ENCODE peak calls at places on chromosomes 5 and 9, in six cellular contexts. One of them, this sample, is unnamed. For H3K4me1, the result is how much of the 10 kb centered on the place peaks cover.

GRCh38 chr5:119996128-119996527 is 366.8 kb downstream of the FAM170A start:
- DNase-seq in CD8-positive, alpha-beta T cell: no peak
- DNase-seq in prostate gland: no peak
- DNase-seq in CD8-positive, alpha-beta memory T cell: no peak
- DNase-seq in fibroblast of lung: peak
- DNase-seq in effector memory CD4-positive, alpha-beta T cell: no peak
- DNase-seq in this sample: no peak

GRCh38 chr5:111953351-111954127 is 196.5 kb upstream of the NREP start:
- DNase-seq in CD8-positive, alpha-beta T cell: no peak
- DNase-seq in prostate gland: no peak
- DNase-seq in CD8-positive, alpha-beta memory T cell: no peak
- DNase-seq in fibroblast of lung: peak
- DNase-seq in effector memory CD4-positive, alpha-beta T cell: no peak
- DNase-seq in this sample: no peak

GRCh38 chr5:27316283-27316675 is 277.9 kb upstream of the CDH9 start:
- DNase-seq in CD8-positive, alpha-beta T cell: no peak
- DNase-seq in prostate gland: no peak
- DNase-seq in CD8-positive, alpha-beta memory T cell: no peak
- DNase-seq in fibroblast of lung: peak
- DNase-seq in effector memory CD4-positive, alpha-beta T cell: no peak
- DNase-seq in this sample: no peak

GRCh38 chr5:17436766-17437221 is 61.2 kb upstream of the TAF11L2 start:
- DNase-seq in CD8-positive, alpha-beta T cell: no peak
- DNase-seq in prostate gland: no peak
- DNase-seq in CD8-positive, alpha-beta memory T cell: no peak
- DNase-seq in fibroblast of lung: peak
- DNase-seq in effector memory CD4-positive, alpha-beta T cell: no peak
- DNase-seq in this sample: no peak

GRCh38 chr9:97304586-97304985 is 2.9 kb upstream of the CCDC180 start:
- DNase-seq in CD8-positive, alpha-beta T cell: no peak
- DNase-seq in prostate gland: no peak
- DNase-seq in CD8-positive, alpha-beta memory T cell: no peak
- DNase-seq in fibroblast of lung: no peak
- DNase-seq in effector memory CD4-positive, alpha-beta T cell: no peak
- DNase-seq in this sample: no peak

GRCh38 chr9:89999534-90000370 is 394.9 kb downstream of the GADD45G start:
- DNase-seq in CD8-positive, alpha-beta T cell: peak
- DNase-seq in prostate gland: peak
- DNase-seq in CD8-positive, alpha-beta memory T cell: peak
- DNase-seq in fibroblast of lung: peak
- DNase-seq in effector memory CD4-positive, alpha-beta T cell: no peak
- DNase-seq in this sample: no peak

GRCh38 chr9:13278368-13279246 is 885 bp downstream of the MPDZ start:
- DNase-seq in CD8-positive, alpha-beta T cell: no peak
- DNase-seq in prostate gland: peak
- DNase-seq in CD8-positive, alpha-beta memory T cell: no peak
- DNase-seq in fibroblast of lung: peak
- DNase-seq in effector memory CD4-positive, alpha-beta T cell: no peak
- DNase-seq in this sample: no peak

GRCh38 chr5:53166101-53166500 is 56.5 kb upstream of the MOCS2 start:
- DNase-seq in CD8-positive, alpha-beta T cell: no peak
- DNase-seq in prostate gland: no peak
- DNase-seq in CD8-positive, alpha-beta memory T cell: no peak
- DNase-seq in fibroblast of lung: peak
- DNase-seq in effector memory CD4-positive, alpha-beta T cell: no peak
- DNase-seq in this sample: no peak

GRCh38 chr5:149062371-149063016 is 368 bp downstream of the SH3TC2 start:
- DNase-seq in CD8-positive, alpha-beta T cell: no peak
- DNase-seq in prostate gland: no peak
- DNase-seq in CD8-positive, alpha-beta memory T cell: no peak
- DNase-seq in fibroblast of lung: peak
- DNase-seq in effector memory CD4-positive, alpha-beta T cell: no peak
- DNase-seq in this sample: no peak

GRCh38 chr9:137982132-137982666 is 104.6 kb downstream of the CACNA1B start:
- DNase-seq in CD8-positive, alpha-beta T cell: no peak
- DNase-seq in prostate gland: no peak
- DNase-seq in CD8-positive, alpha-beta memory T cell: no peak
- DNase-seq in fibroblast of lung: no peak
- DNase-seq in effector memory CD4-positive, alpha-beta T cell: no peak
- DNase-seq in this sample: no peak

GRCh38 chr5:91111473-91112238 is 271.5 kb downstream of the ARRDC3 start:
- DNase-seq in CD8-positive, alpha-beta T cell: no peak
- DNase-seq in prostate gland: no peak
- DNase-seq in CD8-positive, alpha-beta memory T cell: no peak
- DNase-seq in fibroblast of lung: no peak
- DNase-seq in effector memory CD4-positive, alpha-beta T cell: no peak
- DNase-seq in this sample: no peak

GRCh38 chr5:76941000-76941399 is 11.8 kb upstream of the CRHBP start:
- DNase-seq in CD8-positive, alpha-beta T cell: no peak
- DNase-seq in prostate gland: no peak
- DNase-seq in CD8-positive, alpha-beta memory T cell: no peak
- DNase-seq in fibroblast of lung: no peak
- DNase-seq in effector memory CD4-positive, alpha-beta T cell: no peak
- DNase-seq in this sample: no peak

GRCh38 chr9:100217536-100217935 is 118.5 kb downstream of the INVS start:
- DNase-seq in CD8-positive, alpha-beta T cell: no peak
- DNase-seq in prostate gland: no peak
- DNase-seq in CD8-positive, alpha-beta memory T cell: no peak
- DNase-seq in fibroblast of lung: no peak
- DNase-seq in effector memory CD4-positive, alpha-beta T cell: no peak
- DNase-seq in this sample: no peak

GRCh38 chr9:130119521-130120206 is 52.5 kb upstream of the NCS1 start:
- DNase-seq in CD8-positive, alpha-beta T cell: no peak
- DNase-seq in prostate gland: no peak
- DNase-seq in CD8-positive, alpha-beta memory T cell: no peak
- DNase-seq in fibroblast of lung: no peak
- DNase-seq in effector memory CD4-positive, alpha-beta T cell: no peak
- DNase-seq in this sample: no peak
- H3K4me1 ChIP-seq in CD8-positive, alpha-beta T cell: under half
- H3K4me1 ChIP-seq in prostate gland: under half
- H3K4me1 ChIP-seq in CD8-positive, alpha-beta memory T cell: under half
- H3K4me1 ChIP-seq in fibroblast of lung: under half
- H3K4me1 ChIP-seq in effector memory CD4-positive, alpha-beta T cell: under half
- H3K4me1 ChIP-seq in this sample: under half

DNA sequence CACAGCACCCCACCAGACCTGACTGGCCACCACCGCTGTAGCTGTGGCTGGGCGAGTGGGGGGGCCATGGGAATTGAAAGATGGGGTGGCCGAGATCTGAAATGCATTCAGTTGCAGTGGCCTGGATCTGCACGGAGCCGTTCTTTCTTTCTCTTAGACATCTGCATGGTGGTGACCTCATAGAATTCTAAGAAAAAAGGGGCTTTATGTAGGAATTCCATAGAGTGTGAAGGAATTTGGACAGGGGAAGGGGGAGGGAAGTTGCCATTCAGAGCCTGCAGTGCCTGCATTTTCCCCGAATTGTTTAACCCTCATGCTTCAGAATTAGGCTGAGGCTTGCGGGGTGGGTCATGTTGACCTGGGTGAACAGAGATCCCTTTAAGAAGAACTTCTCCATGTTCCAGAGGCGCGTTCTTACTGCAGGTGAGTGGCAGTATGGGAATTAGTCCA is 4.9 kb downstream of the NEK6 start:
- DNase-seq in CD8-positive, alpha-beta T cell: no peak
- DNase-seq in prostate gland: no peak
- DNase-seq in CD8-positive, alpha-beta memory T cell: no peak
- DNase-seq in fibroblast of lung: no peak
- DNase-seq in effector memory CD4-positive, alpha-beta T cell: no peak
- DNase-seq in this sample: no peak
- H3K4me1 ChIP-seq in CD8-positive, alpha-beta T cell: under half
- H3K4me1 ChIP-seq in prostate gland: under half
- H3K4me1 ChIP-seq in CD8-positive, alpha-beta memory T cell: under half
- H3K4me1 ChIP-seq in fibroblast of lung: under half
- H3K4me1 ChIP-seq in effector memory CD4-positive, alpha-beta T cell: under half
- H3K4me1 ChIP-seq in this sample: under half

DNA sequence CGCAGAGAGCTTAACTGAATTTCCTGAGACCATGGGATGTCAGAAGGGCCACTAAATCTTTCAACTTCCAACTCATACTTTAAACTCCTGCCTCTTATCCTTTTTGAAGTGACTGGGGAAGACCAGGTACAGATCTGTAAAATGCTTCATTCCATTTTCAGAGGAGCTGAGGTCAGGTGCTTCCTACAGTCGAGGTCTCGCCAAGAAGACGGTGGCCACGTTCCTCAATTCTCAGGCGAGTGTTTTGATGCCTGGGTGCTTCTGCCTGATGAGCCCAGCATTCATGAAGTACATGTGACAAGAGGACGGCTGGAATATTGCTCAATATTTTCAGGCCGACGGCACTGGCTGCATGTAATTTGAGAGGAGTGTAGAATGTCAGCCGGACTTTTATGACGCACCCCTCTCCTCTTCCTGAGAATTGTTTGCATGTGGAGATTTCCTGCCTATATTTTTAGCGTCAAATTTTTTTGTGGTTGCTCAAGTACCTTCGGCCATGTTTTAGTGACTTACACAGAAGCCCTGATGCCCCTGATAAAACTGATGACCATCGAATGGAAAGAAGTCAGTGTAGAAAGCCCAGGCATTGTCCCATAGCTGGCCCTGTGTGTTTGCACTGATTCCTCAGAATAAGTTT is 38.8 kb upstream of the GLRX start:
- DNase-seq in CD8-positive, alpha-beta T cell: no peak
- DNase-seq in prostate gland: peak
- DNase-seq in CD8-positive, alpha-beta memory T cell: no peak
- DNase-seq in fibroblast of lung: peak
- DNase-seq in effector memory CD4-positive, alpha-beta T cell: no peak
- DNase-seq in this sample: no peak
- H3K4me1 ChIP-seq in CD8-positive, alpha-beta T cell: under half
- H3K4me1 ChIP-seq in prostate gland: under half
- H3K4me1 ChIP-seq in CD8-positive, alpha-beta memory T cell: under half
- H3K4me1 ChIP-seq in fibroblast of lung: half or more
- H3K4me1 ChIP-seq in effector memory CD4-positive, alpha-beta T cell: under half
- H3K4me1 ChIP-seq in this sample: under half

GRCh38 chr9:120579139-120579749 is 723 bp downstream of the CDK5RAP2 start:
- DNase-seq in CD8-positive, alpha-beta T cell: no peak
- DNase-seq in prostate gland: no peak
- DNase-seq in CD8-positive, alpha-beta memory T cell: no peak
- DNase-seq in fibroblast of lung: no peak
- DNase-seq in effector memory CD4-positive, alpha-beta T cell: no peak
- DNase-seq in this sample: no peak
- H3K4me1 ChIP-seq in CD8-positive, alpha-beta T cell: under half
- H3K4me1 ChIP-seq in prostate gland: under half
- H3K4me1 ChIP-seq in CD8-positive, alpha-beta memory T cell: under half
- H3K4me1 ChIP-seq in fibroblast of lung: under half
- H3K4me1 ChIP-seq in effector memory CD4-positive, alpha-beta T cell: under half
- H3K4me1 ChIP-seq in this sample: under half

GRCh38 chr5:18789216-18789615 is 1155.0 kb downstream of the TAF11L14 start:
- DNase-seq in CD8-positive, alpha-beta T cell: no peak
- DNase-seq in prostate gland: no peak
- DNase-seq in CD8-positive, alpha-beta memory T cell: no peak
- DNase-seq in fibroblast of lung: no peak
- DNase-seq in effector memory CD4-positive, alpha-beta T cell: no peak
- DNase-seq in this sample: no peak
- H3K4me1 ChIP-seq in CD8-positive, alpha-beta T cell: under half
- H3K4me1 ChIP-seq in prostate gland: under half
- H3K4me1 ChIP-seq in CD8-positive, alpha-beta memory T cell: under half
- H3K4me1 ChIP-seq in fibroblast of lung: under half
- H3K4me1 ChIP-seq in effector memory CD4-positive, alpha-beta T cell: under half
- H3K4me1 ChIP-seq in this sample: under half

GRCh38 chr9:116151199-116151598 is 2.4 kb upstream of the PAPPA start:
- DNase-seq in CD8-positive, alpha-beta T cell: no peak
- DNase-seq in prostate gland: no peak
- DNase-seq in CD8-positive, alpha-beta memory T cell: no peak
- DNase-seq in fibroblast of lung: no peak
- DNase-seq in effector memory CD4-positive, alpha-beta T cell: no peak
- DNase-seq in this sample: no peak

GRCh38 chr9:116149844-116150243 is 3.7 kb upstream of the PAPPA start:
- DNase-seq in CD8-positive, alpha-beta T cell: no peak
- DNase-seq in prostate gland: no peak
- DNase-seq in CD8-positive, alpha-beta memory T cell: no peak
- DNase-seq in fibroblast of lung: peak
- DNase-seq in effector memory CD4-positive, alpha-beta T cell: no peak
- DNase-seq in this sample: no peak

GRCh38 chr9:116144555-116144954 is 9.0 kb upstream of the PAPPA start:
- DNase-seq in CD8-positive, alpha-beta T cell: no peak
- DNase-seq in prostate gland: no peak
- DNase-seq in CD8-positive, alpha-beta memory T cell: no peak
- DNase-seq in fibroblast of lung: no peak
- DNase-seq in effector memory CD4-positive, alpha-beta T cell: no peak
- DNase-seq in this sample: no peak

GRCh38 chr9:116145036-116145435 is 8.6 kb upstream of the PAPPA start:
- DNase-seq in CD8-positive, alpha-beta T cell: no peak
- DNase-seq in prostate gland: no peak
- DNase-seq in CD8-positive, alpha-beta memory T cell: no peak
- DNase-seq in fibroblast of lung: no peak
- DNase-seq in effector memory CD4-positive, alpha-beta T cell: no peak
- DNase-seq in this sample: no peak

GRCh38 chr9:116147821-116148220 is 5.8 kb upstream of the PAPPA start:
- DNase-seq in CD8-positive, alpha-beta T cell: no peak
- DNase-seq in prostate gland: no peak
- DNase-seq in CD8-positive, alpha-beta memory T cell: no peak
- DNase-seq in fibroblast of lung: no peak
- DNase-seq in effector memory CD4-positive, alpha-beta T cell: no peak
- DNase-seq in this sample: no peak
- H3K4me1 ChIP-seq in CD8-positive, alpha-beta T cell: under half
- H3K4me1 ChIP-seq in prostate gland: under half
- H3K4me1 ChIP-seq in CD8-positive, alpha-beta memory T cell: under half
- H3K4me1 ChIP-seq in fibroblast of lung: under half
- H3K4me1 ChIP-seq in effector memory CD4-positive, alpha-beta T cell: under half
- H3K4me1 ChIP-seq in this sample: under half

GRCh38 chr5:163913548-163913947 is 408.1 kb downstream of the MAT2B start:
- DNase-seq in CD8-positive, alpha-beta T cell: no peak
- DNase-seq in prostate gland: no peak
- DNase-seq in CD8-positive, alpha-beta memory T cell: no peak
- DNase-seq in fibroblast of lung: peak
- DNase-seq in effector memory CD4-positive, alpha-beta T cell: no peak
- DNase-seq in this sample: no peak

GRCh38 chr5:163910226-163910625 is 404.8 kb downstream of the MAT2B start:
- DNase-seq in CD8-positive, alpha-beta T cell: no peak
- DNase-seq in prostate gland: no peak
- DNase-seq in CD8-positive, alpha-beta memory T cell: no peak
- DNase-seq in fibroblast of lung: no peak
- DNase-seq in effector memory CD4-positive, alpha-beta T cell: no peak
- DNase-seq in this sample: no peak

GRCh38 chr5:163912023-163912422 is 406.6 kb downstream of the MAT2B start:
- DNase-seq in CD8-positive, alpha-beta T cell: no peak
- DNase-seq in prostate gland: no peak
- DNase-seq in CD8-positive, alpha-beta memory T cell: no peak
- DNase-seq in fibroblast of lung: no peak
- DNase-seq in effector memory CD4-positive, alpha-beta T cell: no peak
- DNase-seq in this sample: no peak

DNA sequence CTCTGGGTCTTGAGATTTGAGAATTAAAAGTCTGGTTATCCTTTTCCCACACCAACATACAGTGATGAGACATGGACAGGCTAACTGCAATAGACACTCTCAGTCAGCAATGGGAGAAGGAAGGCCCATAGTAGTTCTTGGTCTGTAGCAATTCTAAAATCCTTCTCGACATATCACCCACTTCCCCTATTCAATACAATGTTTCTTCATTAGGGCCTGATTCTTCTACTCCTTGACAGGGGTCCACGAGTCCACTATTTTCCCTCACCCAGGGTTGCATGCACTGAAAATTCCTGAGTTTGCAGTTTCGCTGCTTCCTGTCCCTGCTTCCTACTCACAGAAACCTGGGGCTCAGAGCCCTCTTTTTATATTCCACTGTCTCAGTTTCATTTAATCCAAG is 402.8 kb downstream of the MAT2B start:
- DNase-seq in CD8-positive, alpha-beta T cell: no peak
- DNase-seq in prostate gland: no peak
- DNase-seq in CD8-positive, alpha-beta memory T cell: no peak
- DNase-seq in fibroblast of lung: no peak
- DNase-seq in effector memory CD4-positive, alpha-beta T cell: no peak
- DNase-seq in this sample: no peak
- H3K4me1 ChIP-seq in CD8-positive, alpha-beta T cell: under half
- H3K4me1 ChIP-seq in prostate gland: under half
- H3K4me1 ChIP-seq in CD8-positive, alpha-beta memory T cell: under half
- H3K4me1 ChIP-seq in fibroblast of lung: under half
- H3K4me1 ChIP-seq in effector memory CD4-positive, alpha-beta T cell: under half
- H3K4me1 ChIP-seq in this sample: under half